ENCODE peak calls at places on chromosomes 6 and 20, in six cellular contexts. S is IMR-90, Z is H9, H is mesenchymal stem cell, K is H1, U is trophoblast cell. V is an unnamed sample.

GRCh38 chr20:45354423-45355208 is 6.4 kb upstream of the SDC4 start:
- DNase-seq in S (peak; percentile 44), Z (no peak), H (peak; percentile 66), K (no peak), U (peak; percentile 34), V (no peak)

GRCh38 chr20:22795897-22796296 is 211.5 kb upstream of the FOXA2 start:
- DNase-seq in S (peak; percentile 99), Z (no peak), H (peak; percentile 97), K (no peak), U (peak; percentile 96), V (no peak)

GRCh38 chr6:170124150-170124549 is 166.7 kb downstream of the DLL1 start:
- DNase-seq in S (no peak), Z (no peak), H (no peak), K (peak; percentile 10), U (no peak), V (no peak)

GRCh38 chr6:859936-860335 is 167.0 kb upstream of the EXOC2 start:
- DNase-seq in S (no peak), Z (no peak), H (no peak), K (no peak), U (no peak), V (no peak)

GRCh38 chr20:46261456-46262253 is 46.6 kb downstream of the CDH22 start:
- DNase-seq in S (no peak), Z (no peak), H (no peak), K (no peak), U (no peak), V (no peak)

GRCh38 chr6:123333000-123333756 is 303.6 kb downstream of the TRDN start:
- DNase-seq in S (no peak), Z (no peak), H (peak; percentile 5), K (no peak), U (no peak), V (no peak)

GRCh38 chr20:62914970-62915457 is 11.3 kb downstream of the DIDO1 start:
- DNase-seq in S (peak; percentile 19), Z (peak; percentile 85), H (peak; percentile 75), K (no peak), U (no peak), V (peak; percentile 81)

GRCh38 chr20:37920679-37921322 is 17.9 kb downstream of the VSTM2L start:
- DNase-seq in S (no peak), Z (no peak), H (no peak), K (no peak), U (no peak), V (no peak)

GRCh38 chr6:138297761-138298298 is 79.5 kb upstream of the PBOV1 start:
- DNase-seq in S (no peak), Z (no peak), H (peak; percentile 58), K (no peak), U (peak; percentile 62), V (no peak)

GRCh38 chr6:82783587-82784253 is 281.9 kb downstream of the UBE3D start:
- DNase-seq in S (no peak), Z (peak; percentile 52), H (no peak), K (no peak), U (no peak), V (no peak)

GRCh38 chr6:148335582-148335981 is 7.1 kb upstream of the SASH1 start:
- DNase-seq in S (peak; percentile 40), Z (no peak), H (peak; percentile 50), K (no peak), U (peak; percentile 93), V (no peak)

GRCh38 chr6:116616757-116617093 is 446 bp downstream of the RSPH4A start:
- DNase-seq in S (no peak), Z (peak; percentile 36), H (no peak), K (peak; percentile 55), U (peak; percentile 1), V (no peak)

GRCh38 chr6:137307163-137307851 is 88.1 kb upstream of the IFNGR1 start:
- DNase-seq in S (no peak), Z (no peak), H (no peak), K (no peak), U (no peak), V (no peak)

GRCh38 chr6:140966676-140967075 is 1166.0 kb upstream of the GJE1 start:
- DNase-seq in S (peak; percentile 55), Z (no peak), H (no peak), K (no peak), U (no peak), V (no peak)

GRCh38 chr6:163438940-163439335 is 24.4 kb downstream of the QKI start:
- DNase-seq in S (no peak), Z (no peak), H (peak; percentile 33), K (no peak), U (no peak), V (no peak)

GRCh38 chr20:496126-496696 is 33.9 kb upstream of the TBC1D20 start:
- DNase-seq in S (peak; percentile 49), Z (no peak), H (peak; percentile 88), K (no peak), U (no peak), V (no peak)

GRCh38 chr6:29826271-29826670 is 1.4 kb upstream of the HLA-G start:
- DNase-seq in S (no peak), Z (no peak), H (no peak), K (no peak), U (peak; percentile 65), V (no peak)

GRCh38 chr20:31943052-31943471 is 8.8 kb downstream of the PDRG1 start:
- DNase-seq in S (no peak), Z (no peak), H (no peak), K (no peak), U (no peak), V (no peak)

GRCh38 chr20:31949877-31950646 is 1.8 kb downstream of the PDRG1 start:
- DNase-seq in S (no peak), Z (no peak), H (no peak), K (no peak), U (no peak), V (no peak)

GRCh38 chr20:31948008-31948407 is 3.8 kb downstream of the PDRG1 start:
- DNase-seq in S (no peak), Z (no peak), H (no peak), K (no peak), U (no peak), V (no peak)

GRCh38 chr20:31945319-31945718 is 6.5 kb downstream of the PDRG1 start:
- DNase-seq in S (no peak), Z (no peak), H (no peak), K (no peak), U (no peak), V (no peak)

DNA sequence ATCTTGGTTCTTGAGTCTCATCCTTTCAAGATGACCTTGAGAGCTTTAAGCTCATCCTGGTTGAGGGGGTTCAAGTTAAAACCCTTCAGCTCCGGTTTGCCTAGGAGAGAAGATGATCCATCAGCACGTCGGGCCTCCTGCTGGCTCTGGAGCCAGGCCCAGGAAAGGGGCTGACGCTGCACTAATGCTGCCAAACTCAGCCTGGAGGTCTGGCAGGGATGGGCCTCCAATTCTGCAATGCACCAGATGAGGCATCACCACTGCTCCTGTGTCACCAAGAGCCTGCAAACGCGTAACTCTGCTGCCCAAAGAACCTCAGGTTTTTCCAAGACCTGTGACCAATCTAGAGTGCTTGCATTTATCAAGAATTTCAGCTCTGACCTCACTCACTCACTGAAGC is 6.1 kb downstream of the PDRG1 start:
- DNase-seq in S (no peak), Z (no peak), H (no peak), K (no peak), U (no peak), V (no peak)
- H3K23ac ChIP-seq in S (no peak overlapping the region), Z (no peak overlapping the region), H (no peak overlapping the region), K (no peak overlapping the region), U (no peak overlapping the region), V (no peak overlapping the region)

GRCh38 chr6:93786474-93787330 is 367.3 kb upstream of the EPHA7 start:
- DNase-seq in S (no peak), Z (peak; percentile 82), H (peak; percentile 39), K (no peak), U (no peak), V (peak; percentile 59)
- H3K18ac ChIP-seq in S (no peak overlapping the region), Z (no peak overlapping the region), H (no peak overlapping the region), K (no peak overlapping the region), U (no peak overlapping the region), V (no peak overlapping the region)

GRCh38 chr6:47146426-47147174 is 104.5 kb upstream of the ADGRF1 start:
- DNase-seq in S (peak; percentile 43), Z (no peak), H (peak; percentile 37), K (no peak), U (no peak), V (no peak)
- H3K4ac ChIP-seq in S (peak overlapping the region; percentile 77), Z (no peak overlapping the region), H (peak overlapping the region; percentile 29), K (no peak overlapping the region), U (peak overlapping the region; percentile 35), V (no peak overlapping the region)

DNA sequence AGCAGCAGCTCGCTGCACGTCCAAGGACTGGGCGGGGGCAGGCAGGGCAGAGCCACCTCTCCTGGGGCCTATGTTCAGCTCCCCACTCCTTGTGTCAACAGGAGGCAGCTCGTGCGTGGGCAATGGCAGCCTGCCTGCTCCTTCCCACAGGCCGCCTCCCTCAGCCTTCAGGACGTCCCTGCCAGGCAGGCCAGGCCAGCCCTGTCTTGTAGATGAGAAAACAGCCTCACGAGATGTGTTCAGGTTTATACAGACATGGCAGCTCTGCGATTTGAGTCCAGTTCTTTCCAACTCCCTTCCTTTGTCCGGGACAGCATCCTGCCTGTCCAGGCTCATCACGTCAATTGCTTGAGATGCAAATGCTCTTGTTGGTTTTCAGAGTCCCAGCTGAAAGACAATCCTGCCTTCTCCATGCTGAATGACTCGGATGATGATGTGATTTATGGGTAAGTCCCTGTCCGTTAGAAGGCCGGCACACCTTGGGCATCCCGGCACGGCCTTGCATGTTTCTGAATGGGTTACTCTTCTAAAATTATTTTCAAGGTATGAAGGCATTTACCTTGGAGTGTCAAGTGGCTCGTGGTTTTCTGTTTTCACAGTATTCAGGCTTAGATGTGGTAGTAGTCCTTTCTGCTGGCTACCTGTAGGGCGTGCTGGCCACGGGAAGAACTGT is 13.5 kb downstream of the DYNLT1 start:
- DNase-seq in S (peak; percentile 68), Z (no peak), H (no peak), K (no peak), U (no peak), V (no peak)
- H3K23ac ChIP-seq in S (peak overlapping the region; percentile 63), Z (no peak overlapping the region), H (no peak overlapping the region), K (no peak overlapping the region), U (no peak overlapping the region), V (peak overlapping the region; percentile 62)

DNA sequence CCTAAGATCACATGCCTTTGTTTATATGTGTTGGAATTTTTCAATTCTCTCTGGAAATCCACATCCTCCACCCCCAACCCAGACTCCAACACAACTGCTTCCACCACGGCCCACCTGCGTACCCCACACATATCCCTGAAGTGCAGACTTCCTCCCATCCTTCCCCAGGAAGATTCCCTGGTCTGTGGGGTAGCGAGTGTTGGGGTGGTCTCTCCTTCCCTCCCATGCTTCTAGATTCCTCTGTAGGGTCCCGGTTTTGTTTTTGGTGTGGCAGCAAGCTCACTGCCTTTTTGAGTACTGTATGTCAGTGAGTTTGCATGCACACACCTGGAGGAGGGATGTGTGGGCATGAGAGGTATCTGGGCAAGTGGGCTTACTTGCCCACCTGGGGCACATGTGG is 127.6 kb downstream of the MRPL14 start:
- DNase-seq in S (no peak), Z (no peak), H (no peak), K (no peak), U (no peak), V (no peak)
- H3K18ac ChIP-seq in S (no peak overlapping the region), Z (no peak overlapping the region), H (no peak overlapping the region), K (no peak overlapping the region), U (no peak overlapping the region), V (peak overlapping the region; percentile 89)